ENCODE peak calls at places on chromosomes 7 and 10, in six cellular contexts. Q, R, X, D, A and J are unnamed samples.

GRCh38 chr10:101492205-101492604 is 95.9 kb downstream of the POLL start:
- DNase-seq in D (no peak), R (no peak), A (no peak), Q (no peak), X (no peak), J (no peak)

GRCh38 chr10:1323951-1324350 is 267.8 kb downstream of the WDR37 start:
- DNase-seq in R (no peak), A (no peak), Q (no peak), X (no peak), D (no peak), J (no peak)

GRCh38 chr7:123987445-123987844 is 45.4 kb downstream of the TMEM229A start:
- DNase-seq in A (no peak), Q (no peak), R (no peak), D (no peak), X (no peak), J (no peak)

GRCh38 chr7:28106316-28106957 is 74.2 kb downstream of the JAZF1 start:
- DNase-seq in Q (peak), D (no peak), X (no peak), A (no peak), R (no peak), J (peak)

GRCh38 chr10:3786295-3786981 is 1.4 kb upstream of the KLF6 start:
- DNase-seq in R (no peak), X (peak), Q (no peak), A (no peak), D (peak), J (peak)

GRCh38 chr10:119483001-119483400 is 59.5 kb downstream of the RGS10 start:
- DNase-seq in D (no peak), R (no peak), A (no peak), X (no peak), Q (no peak), J (no peak)

GRCh38 chr7:140316165-140316661 is 82.1 kb downstream of the SLC37A3 start:
- DNase-seq in Q (no peak), D (peak), X (peak), R (no peak), A (no peak), J (peak)

GRCh38 chr10:132679640-132680039 is 106.3 kb downstream of the NKX6-2 start:
- DNase-seq in Q (no peak), A (no peak), R (no peak), X (no peak), D (no peak), J (no peak)

GRCh38 chr10:17644485-17644964 is 574 bp downstream of the STAM start:
- DNase-seq in R (no peak), Q (no peak), D (no peak), X (no peak), A (peak), J (peak)

GRCh38 chr10:4215963-4216575 is 431.1 kb upstream of the KLF6 start:
- DNase-seq in R (no peak), Q (no peak), X (no peak), D (no peak), A (no peak), J (no peak)

GRCh38 chr7:75599244-75599771 is 107.2 kb downstream of the SPDYE5 start:
- DNase-seq in R (no peak), Q (peak), A (no peak), D (no peak), X (no peak), J (no peak)

GRCh38 chr7:51455513-51455912 is 138.9 kb upstream of the COBL start:
- DNase-seq in X (no peak), R (no peak), Q (peak), D (no peak), A (no peak), J (peak)

GRCh38 chr10:21528452-21529235 is 3.2 kb upstream of the SKIDA1 start:
- DNase-seq in R (no peak), Q (no peak), X (no peak), A (no peak), D (no peak), J (peak)

GRCh38 chr7:29424295-29424983 is 139.2 kb upstream of the PRR15 start:
- DNase-seq in R (no peak), Q (no peak), D (peak), A (no peak), X (no peak), J (no peak)

GRCh38 chr7:99739699-99740572 is 4.9 kb upstream of the CYP3A7 start:
- DNase-seq in X (no peak), A (no peak), Q (no peak), D (no peak), R (no peak), J (no peak)

GRCh38 chr7:1713502-1714484 is 43.7 kb downstream of the ELFN1 start:
- DNase-seq in R (peak), D (no peak), Q (peak), X (no peak), A (no peak), J (peak)

GRCh38 chr7:94656925-94657731 is 1.2 kb upstream of the SGCE start:
- DNase-seq in Q (peak), R (no peak), A (no peak), X (peak), D (no peak), J (peak)